ENCODE peak calls at places on chromosome 21, in four cellular contexts. M is colonic mucosa; H is CD4-positive, alpha-beta T cell; T is HT1080. R is an unnamed sample.

GRCh38 chr21:28972398-28972797 is 20.3 kb downstream of the LTN1 start:
- DNase-seq in M (no peak), H (no peak), T (no peak), R (no peak)

GRCh38 chr21:46117586-46118304 is 19.8 kb downstream of the COL6A2 start:
- DNase-seq in T (no peak), H (no peak), M (no peak), R (no peak)

GRCh38 chr21:41367598-41368360 is 6.0 kb downstream of the MX2 start:
- DNase-seq in T (no peak), H (no peak), M (no peak), R (no peak)

GRCh38 chr21:15826147-15826780 is 96.5 kb downstream of the USP25 start:
- DNase-seq in M (peak), T (no peak), H (peak), R (peak)

GRCh38 chr21:45993210-45994085 is 11.9 kb downstream of the COL6A1 start:
- DNase-seq in H (peak), T (no peak), M (peak), R (no peak)

GRCh38 chr21:28333455-28334108 is 659.1 kb downstream of the LTN1 start:
- DNase-seq in T (no peak), H (no peak), M (no peak), R (peak)

GRCh38 chr21:33157303-33157702 is 72.4 kb upstream of the IFNAR2 start:
- DNase-seq in M (no peak), H (no peak), T (no peak), R (no peak)

GRCh38 chr21:40841524-40842196 is 5.3 kb downstream of the DSCAM start:
- DNase-seq in M (no peak), H (no peak), T (no peak), R (peak)

GRCh38 chr21:42593007-42593814 is 60.2 kb upstream of the PDE9A start:
- DNase-seq in T (peak), M (peak), H (peak), R (peak)

GRCh38 chr21:35696644-35697043 is 363.7 kb downstream of the SETD4 start:
- DNase-seq in M (no peak), H (no peak), T (no peak), R (no peak)

GRCh38 chr21:43864313-43864805 is 664 bp upstream of the AGPAT3 start:
- DNase-seq in T (no peak), H (no peak), M (peak), R (no peak)

GRCh38 chr21:33968082-33968997 is 52.7 kb upstream of the ATP5PO start:
- DNase-seq in H (no peak), M (no peak), T (peak), R (peak)

GRCh38 chr21:38768385-38769071 is 37.2 kb upstream of the ETS2 start:
- DNase-seq in H (peak), T (peak), M (no peak), R (peak)

GRCh38 chr21:38914531-38915385 is 109.0 kb downstream of the ETS2 start:
- DNase-seq in M (no peak), T (no peak), H (no peak), R (peak)

GRCh38 chr21:45104560-45104959 is 30.2 kb downstream of the ADARB1 start:
- DNase-seq in T (no peak), M (peak), H (no peak), R (peak)

R was measured in bronchial epithelial cell.